ENCODE peak calls at places on chromosomes 16 and 17, in eight cellular contexts. N, U, L, K, A, Z, Y and S are unnamed samples.
A peak's percentile ranks its signal among the peaks of the same experiment; 100 is the strongest.

GRCh38 chr17:3927628-3928010 is 11.4 kb upstream of the P2RX1 start:
- ATAC-seq in A (no peak), K (no peak), N (no peak), Y (no peak), L (no peak), U (no peak), Z (no peak), S (no peak)

GRCh38 chr16:69089091-69089912 is 16.2 kb upstream of the HAS3 start:
- ATAC-seq in L (peak; percentile 34), K (no peak), U (peak; percentile 34), Z (no peak), Y (peak; percentile 91), N (peak; percentile 76), A (peak; percentile 82), S (peak; percentile 92)

GRCh38 chr16:75761111-75761510 is 34.8 kb upstream of the CPHXL start:
- ATAC-seq in Z (no peak), L (no peak), N (no peak), Y (no peak), A (no peak), K (no peak), U (no peak), S (no peak)

GRCh38 chr17:35299108-35299507 is 56.2 kb downstream of the SLFN5 start:
- ATAC-seq in Y (peak; percentile 96), Z (no peak), K (no peak), L (no peak), U (no peak), N (peak; percentile 96), A (no peak), S (no peak)

GRCh38 chr17:13933597-13934276 is 135.6 kb upstream of the COX10 start:
- ATAC-seq in Y (no peak), K (no peak), U (no peak), A (no peak), N (no peak), Z (no peak), L (no peak), S (no peak)

GRCh38 chr17:43790311-43790940 is 10.2 kb downstream of the CFAP97D1 start:
- ATAC-seq in Y (no peak), K (no peak), N (no peak), U (no peak), L (no peak), A (no peak), Z (no peak), S (no peak)

GRCh38 chr16:60731329-60731728 is 1304.9 kb downstream of the CDH8 start:
- ATAC-seq in Z (no peak), L (no peak), Y (no peak), N (no peak), K (no peak), U (no peak), A (no peak), S (no peak)

GRCh38 chr16:26598061-26598460 is 468.7 kb upstream of the C16orf82 start:
- ATAC-seq in Y (no peak), K (peak; percentile 86), Z (no peak), A (peak; percentile 90), U (no peak), N (no peak), L (peak; percentile 31), S (peak; percentile 92)

GRCh38 chr16:20956319-20956718 is 55.7 kb downstream of the LYRM1 start:
- ATAC-seq in A (no peak), N (no peak), K (no peak), L (no peak), U (no peak), Y (no peak), Z (no peak), S (no peak)

GRCh38 chr17:55238931-55239297 is 25.8 kb upstream of the HLF start:
- ATAC-seq in Z (peak; percentile 37), N (peak; percentile 33), Y (peak; percentile 36), A (no peak), L (peak; percentile 2), U (peak; percentile 37), K (peak; percentile 25), S (no peak)

GRCh38 chr16:1494129-1494640 is 1.0 kb downstream of the TELO2 start:
- ATAC-seq in U (peak; percentile 67), N (no peak), L (peak; percentile 54), Z (peak; percentile 55), A (no peak), Y (peak; percentile 24), K (no peak), S (no peak)

GRCh38 chr17:37761065-37761464 is 16.2 kb upstream of the HNF1B start:
- ATAC-seq in U (no peak), Y (no peak), A (peak; percentile 77), Z (no peak), K (no peak), L (no peak), N (no peak), S (peak; percentile 25)

GRCh38 chr17:7712111-7712771 is 5.3 kb upstream of the DNAH2 start:
- ATAC-seq in L (no peak), N (no peak), U (no peak), Z (no peak), A (peak; percentile 46), K (peak; percentile 38), Y (no peak), S (no peak)

GRCh38 chr16:68100504-68100903 is 15.3 kb downstream of the NFATC3 start:
- ATAC-seq in L (no peak), Y (no peak), N (no peak), Z (no peak), K (no peak), A (peak; percentile 61), U (no peak), S (peak; percentile 41)

GRCh38 chr16:86044241-86044671 is 145.3 kb downstream of the IRF8 start:
- ATAC-seq in K (no peak), Z (no peak), L (no peak), Y (no peak), U (no peak), N (no peak), A (no peak), S (no peak)

GRCh38 chr17:72913315-72913714 is 179.2 kb downstream of the SLC39A11 start:
- ATAC-seq in Z (no peak), N (no peak), A (no peak), Y (no peak), L (no peak), U (no peak), K (no peak), S (no peak)